ENCODE peak calls at places on chromosome 16, in six cellular contexts. K is T-helper 2 cell; X is EL; J is stimulated activated CD4-positive, alpha-beta T cell treated with anti-CD3 and anti-CD28 coated beads, Interleukin-4, amount 100 ng/mL, for 1 hour; O is ascending aorta; L is cortex of kidney. Z is an unnamed sample.

GRCh38 chr16:85167589-85168537 is 55.6 kb upstream of the CIBAR2 start:
- DNase-seq in K (no peak), X (no peak), J (no peak), O (no peak), L (no peak), Z (no peak)

GRCh38 chr16:80100186-80100585 is 440.6 kb upstream of the DYNLRB2 start:
- DNase-seq in K (no peak), X (peak), J (no peak), O (no peak), L (no peak), Z (no peak)

GRCh38 chr16:24482681-24483202 is 56.6 kb upstream of the RBBP6 start:
- DNase-seq in K (no peak), X (no peak), J (no peak), O (no peak), L (no peak), Z (no peak)

GRCh38 chr16:85465328-85466307 is 147.5 kb upstream of the GSE1 start:
- DNase-seq in K (no peak), X (peak), J (no peak), O (peak), L (no peak), Z (no peak)

GRCh38 chr16:72721981-72722380 is 325.9 kb downstream of the ZFHX3 start:
- DNase-seq in K (no peak), X (no peak), J (no peak), O (no peak), L (no peak), Z (no peak)

GRCh38 chr16:27048316-27048715 is 18.4 kb upstream of the C16orf82 start:
- DNase-seq in K (no peak), X (no peak), J (no peak), O (no peak), L (no peak), Z (no peak)

GRCh38 chr16:79402356-79402755 is 198.2 kb downstream of the MAF start:
- DNase-seq in K (no peak), X (no peak), J (no peak), O (no peak), L (no peak), Z (no peak)

GRCh38 chr16:8519179-8519578 is 71.1 kb downstream of the TMEM114 start:
- DNase-seq in K (no peak), X (no peak), J (no peak), O (no peak), L (no peak), Z (no peak)

GRCh38 chr16:85750021-85750826 is 672 bp downstream of the C16orf74 start:
- DNase-seq in K (no peak), X (peak), J (peak), O (no peak), L (no peak), Z (no peak)

GRCh38 chr16:9138731-9139501 is 47.5 kb downstream of the HAPSTR1 start:
- DNase-seq in K (peak), X (peak), J (peak), O (peak), L (no peak), Z (peak)